ENCODE peak calls at places on chromosomes 12 and 14, in four cellular contexts. I is NCI-H524, M is DMS153, X is AG04450. R is an unnamed sample.

GRCh38 chr14:105287249-105288102 is 13.3 kb downstream of the BRF1 start:
- DNase-seq in I (no peak), M (no peak), X (no peak), R (no peak)

GRCh38 chr12:79983492-79983891 is 48.6 kb upstream of the PPP1R12A start:
- DNase-seq in I (no peak), M (peak), X (peak), R (no peak)

GRCh38 chr12:868722-869121 is 80.8 kb downstream of the RAD52 start:
- DNase-seq in I (peak), M (no peak), X (no peak), R (no peak)

GRCh38 chr14:23660290-23661226 is 24.4 kb downstream of the DHRS2 start:
- DNase-seq in I (peak), M (no peak), X (no peak), R (no peak)

GRCh38 chr12:114026805-114027204 is 60.7 kb upstream of the RBM19 start:
- DNase-seq in I (no peak), M (no peak), X (no peak), R (no peak)

GRCh38 chr12:19779393-19780056 is 340.2 kb downstream of the AEBP2 start:
- DNase-seq in I (no peak), M (no peak), X (no peak), R (no peak)

GRCh38 chr14:54572316-54572715 is 5.4 kb downstream of the SAMD4A start:
- DNase-seq in I (peak), M (no peak), X (no peak), R (no peak)

GRCh38 chr14:50823051-50823762 is 7.8 kb downstream of the NIN start:
- DNase-seq in I (no peak), M (no peak), X (no peak), R (no peak)

GRCh38 chr12:79897617-79898016 is 37.3 kb downstream of the PPP1R12A start:
- DNase-seq in I (no peak), M (no peak), X (peak), R (no peak)

GRCh38 chr14:105087963-105088811 is 23.0 kb upstream of the GPR132 start:
- DNase-seq in I (peak), M (no peak), X (no peak), R (no peak)

GRCh38 chr12:49288412-49288853 is 6.5 kb upstream of the PRPH start:
- DNase-seq in I (peak), M (no peak), X (no peak), R (peak)

GRCh38 chr12:70576341-70577282 is 60.6 kb downstream of the PTPRB start:
- DNase-seq in I (peak), M (peak), X (peak), R (peak)

GRCh38 chr14:79972230-79972629 is 239.1 kb downstream of the DIO2 start:
- DNase-seq in I (no peak), M (no peak), X (no peak), R (no peak)

GRCh38 chr12:130428116-130428515 is 90.4 kb downstream of the PIWIL1 start:
- DNase-seq in I (no peak), M (no peak), X (no peak), R (no peak)

GRCh38 chr12:107684990-107685359 is 624 bp upstream of the PWP1 start:
- DNase-seq in I (peak), M (peak), X (no peak), R (peak)

GRCh38 chr14:77603654-77604270 is 12.7 kb downstream of the SPTLC2 start:
- DNase-seq in I (peak), M (no peak), X (no peak), R (peak)

GRCh38 chr14:46820291-46820690 is 168.7 kb upstream of the RPL10L start:
- DNase-seq in I (no peak), M (no peak), X (no peak), R (peak)

GRCh38 chr12:92424338-92424737 is 278.5 kb upstream of the PLEKHG7 start:
- DNase-seq in I (no peak), M (no peak), X (no peak), R (no peak)

GRCh38 chr12:71947645-71948105 is 9.0 kb downstream of the TPH2 start:
- DNase-seq in I (peak), M (peak), X (peak), R (peak)

GRCh38 chr14:79275367-79275655 is 936.0 kb downstream of the DIO2 start:
- DNase-seq in I (peak), M (no peak), X (no peak), R (no peak)

GRCh38 chr12:121801601-121802484 is 2.0 kb upstream of the SETD1B start:
- DNase-seq in I (peak), M (peak), X (no peak), R (peak)

GRCh38 chr14:34721129-34721528 is 6.7 kb upstream of the CFL2 start:
- DNase-seq in I (no peak), M (no peak), X (no peak), R (no peak)

GRCh38 chr12:109951751-109952150 is 44.4 kb downstream of the GIT2 start:
- DNase-seq in I (no peak), M (no peak), X (peak), R (no peak)

GRCh38 chr12:132163911-132164288 is 19.6 kb downstream of the NOC4L start:
- DNase-seq in I (peak), M (no peak), X (no peak), R (no peak)

GRCh38 chr12:109134186-109134917 is 18.0 kb downstream of the ACACB start:
- DNase-seq in I (peak), M (no peak), X (no peak), R (no peak)

GRCh38 chr14:70919774-70920173 is 12.5 kb downstream of the PCNX1 start:
- DNase-seq in I (no peak), M (no peak), X (no peak), R (no peak)